ENCODE peak calls at places on chromosomes 6 and 20, in ten cellular contexts. O, Z, A, K, W, T, F, R, G and X are unnamed samples.

GRCh38 chr20:33259371-33259770 is 23.6 kb downstream of the BPIFA1 start:
- DNase-seq in K (no peak), A (no peak), R (no peak), Z (no peak), F (no peak), T (no peak), W (no peak), G (no peak), O (no peak), X (no peak)

GRCh38 chr6:105993769-105994521 is 92.2 kb upstream of the PRDM1 start:
- DNase-seq in G (no peak), W (no peak), A (no peak), K (peak), Z (no peak), O (peak), R (no peak), T (no peak), F (peak), X (no peak)

GRCh38 chr20:61692476-61692875 is 373.2 kb downstream of the TAF4 start:
- DNase-seq in W (no peak), A (no peak), G (no peak), K (no peak), O (no peak), T (no peak), Z (no peak), F (no peak), R (no peak), X (no peak)

GRCh38 chr20:43165611-43166010 is 24.1 kb downstream of the PTPRT start:
- DNase-seq in G (no peak), K (no peak), O (no peak), F (no peak), A (no peak), W (no peak), Z (no peak), T (no peak), R (no peak), X (no peak)

GRCh38 chr6:106431972-106432371 is 71.5 kb downstream of the CRYBG1 start:
- DNase-seq in Z (no peak), O (no peak), K (no peak), R (no peak), A (no peak), G (peak), T (no peak), W (no peak), F (no peak), X (no peak)

GRCh38 chr6:37903671-37904355 is 84.3 kb downstream of the ZFAND3 start:
- DNase-seq in T (no peak), Z (no peak), O (no peak), A (no peak), F (no peak), R (no peak), W (no peak), G (no peak), K (no peak), X (no peak)

GRCh38 chr20:1304711-1305515 is 24.0 kb downstream of the SDCBP2 start:
- DNase-seq in T (no peak), R (no peak), W (no peak), O (no peak), K (no peak), Z (no peak), F (no peak), G (no peak), A (no peak), X (no peak)

GRCh38 chr6:47363736-47364135 is 54.0 kb upstream of the TNFRSF21 start:
- DNase-seq in G (peak), W (no peak), Z (no peak), A (no peak), O (no peak), K (no peak), R (no peak), F (no peak), T (no peak), X (no peak)

GRCh38 chr6:36123270-36124139 is 6.8 kb upstream of the MAPK13 start:
- DNase-seq in T (peak), W (peak), G (peak), O (peak), R (peak), F (peak), A (peak), Z (no peak), K (peak), X (peak)

GRCh38 chr6:42520786-42521607 is 42.8 kb upstream of the UBR2 start:
- DNase-seq in W (no peak), G (no peak), A (no peak), O (no peak), T (no peak), R (no peak), K (no peak), Z (no peak), F (no peak), X (no peak)

GRCh38 chr20:59616306-59616705 is 12.0 kb downstream of the PHACTR3 start:
- DNase-seq in F (no peak), O (no peak), W (no peak), R (no peak), A (no peak), G (peak), T (no peak), Z (no peak), K (no peak), X (no peak)